ENCODE peak calls at places on chromosomes 6 and 20, in ten cellular contexts. One of them, this sample, is unnamed.

GRCh38 chr6:10414766-10415592 is at the start of gene TFAP2A:
- DNase-seq in A172: peak
- DNase-seq in effector CD8-positive, alpha-beta T cell: no peak
- DNase-seq in nucleus accumbens: no peak
- DNase-seq in neural crest cell: no peak
- DNase-seq in mesendoderm: peak
- DNase-seq in A549: peak
- DNase-seq in activated effector memory CD4-positive, alpha-beta T cell treated with anti-CD3 and anti-CD28 coated beads, Interleukin-2, amount 50 U/mL, for 16 hours: no peak
- DNase-seq in amniotic stem cell: peak
- DNase-seq in posterior cingulate gyrus: no peak
- DNase-seq in this sample: no peak

GRCh38 chr6:40352006-40352405 is 235.2 kb downstream of the LRFN2 start:
- DNase-seq in effector CD8-positive, alpha-beta T cell: no peak
- DNase-seq in A172: no peak
- DNase-seq in mesendoderm: no peak
- DNase-seq in posterior cingulate gyrus: no peak
- DNase-seq in neural crest cell: no peak
- DNase-seq in activated effector memory CD4-positive, alpha-beta T cell treated with anti-CD3 and anti-CD28 coated beads, Interleukin-2, amount 50 U/mL, for 16 hours: no peak
- DNase-seq in nucleus accumbens: no peak
- DNase-seq in amniotic stem cell: no peak
- DNase-seq in A549: no peak
- DNase-seq in this sample: no peak

GRCh38 chr6:134532694-134533624 is 215.0 kb upstream of the SGK1 start:
- DNase-seq in amniotic stem cell: no peak
- DNase-seq in activated effector memory CD4-positive, alpha-beta T cell treated with anti-CD3 and anti-CD28 coated beads, Interleukin-2, amount 50 U/mL, for 16 hours: no peak
- DNase-seq in mesendoderm: no peak
- DNase-seq in A549: no peak
- DNase-seq in posterior cingulate gyrus: no peak
- DNase-seq in A172: no peak
- DNase-seq in neural crest cell: no peak
- DNase-seq in effector CD8-positive, alpha-beta T cell: no peak
- DNase-seq in nucleus accumbens: no peak
- DNase-seq in this sample: no peak

GRCh38 chr20:41650221-41650948 is 32.2 kb upstream of the CHD6 start:
- DNase-seq in A172: no peak
- DNase-seq in mesendoderm: no peak
- DNase-seq in effector CD8-positive, alpha-beta T cell: no peak
- DNase-seq in posterior cingulate gyrus: no peak
- DNase-seq in neural crest cell: no peak
- DNase-seq in activated effector memory CD4-positive, alpha-beta T cell treated with anti-CD3 and anti-CD28 coated beads, Interleukin-2, amount 50 U/mL, for 16 hours: no peak
- DNase-seq in amniotic stem cell: no peak
- DNase-seq in A549: no peak
- DNase-seq in nucleus accumbens: no peak
- DNase-seq in this sample: no peak

GRCh38 chr6:24721461-24722215 is 2.7 kb upstream of the C6orf62 start:
- DNase-seq in A172: no peak
- DNase-seq in nucleus accumbens: no peak
- DNase-seq in neural crest cell: no peak
- DNase-seq in mesendoderm: no peak
- DNase-seq in amniotic stem cell: peak
- DNase-seq in effector CD8-positive, alpha-beta T cell: peak
- DNase-seq in activated effector memory CD4-positive, alpha-beta T cell treated with anti-CD3 and anti-CD28 coated beads, Interleukin-2, amount 50 U/mL, for 16 hours: no peak
- DNase-seq in A549: peak
- DNase-seq in posterior cingulate gyrus: no peak
- DNase-seq in this sample: no peak

GRCh38 chr6:156991971-156992370 is 214.8 kb downstream of the ARID1B start:
- DNase-seq in mesendoderm: no peak
- DNase-seq in effector CD8-positive, alpha-beta T cell: no peak
- DNase-seq in amniotic stem cell: no peak
- DNase-seq in nucleus accumbens: no peak
- DNase-seq in A172: no peak
- DNase-seq in neural crest cell: no peak
- DNase-seq in posterior cingulate gyrus: no peak
- DNase-seq in activated effector memory CD4-positive, alpha-beta T cell treated with anti-CD3 and anti-CD28 coated beads, Interleukin-2, amount 50 U/mL, for 16 hours: no peak
- DNase-seq in A549: no peak
- DNase-seq in this sample: no peak

GRCh38 chr20:63115651-63116411 is 100.1 kb downstream of the YTHDF1 start:
- DNase-seq in effector CD8-positive, alpha-beta T cell: no peak
- DNase-seq in neural crest cell: no peak
- DNase-seq in A172: no peak
- DNase-seq in nucleus accumbens: no peak
- DNase-seq in posterior cingulate gyrus: no peak
- DNase-seq in activated effector memory CD4-positive, alpha-beta T cell treated with anti-CD3 and anti-CD28 coated beads, Interleukin-2, amount 50 U/mL, for 16 hours: peak
- DNase-seq in A549: no peak
- DNase-seq in amniotic stem cell: no peak
- DNase-seq in mesendoderm: no peak
- DNase-seq in this sample: no peak

GRCh38 chr6:142721213-142721920 is 223.6 kb downstream of the HIVEP2 start:
- DNase-seq in nucleus accumbens: no peak
- DNase-seq in amniotic stem cell: no peak
- DNase-seq in A172: no peak
- DNase-seq in activated effector memory CD4-positive, alpha-beta T cell treated with anti-CD3 and anti-CD28 coated beads, Interleukin-2, amount 50 U/mL, for 16 hours: no peak
- DNase-seq in mesendoderm: no peak
- DNase-seq in neural crest cell: no peak
- DNase-seq in effector CD8-positive, alpha-beta T cell: no peak
- DNase-seq in posterior cingulate gyrus: no peak
- DNase-seq in A549: no peak
- DNase-seq in this sample: no peak

GRCh38 chr6:7264041-7264440 is 49.0 kb downstream of the SSR1 start:
- DNase-seq in activated effector memory CD4-positive, alpha-beta T cell treated with anti-CD3 and anti-CD28 coated beads, Interleukin-2, amount 50 U/mL, for 16 hours: peak
- DNase-seq in A172: no peak
- DNase-seq in amniotic stem cell: no peak
- DNase-seq in posterior cingulate gyrus: no peak
- DNase-seq in A549: no peak
- DNase-seq in nucleus accumbens: no peak
- DNase-seq in mesendoderm: no peak
- DNase-seq in neural crest cell: no peak
- DNase-seq in effector CD8-positive, alpha-beta T cell: no peak
- DNase-seq in this sample: no peak

GRCh38 chr6:158620963-158621693 is 23.4 kb downstream of the DYNLT1 start:
- DNase-seq in neural crest cell: no peak
- DNase-seq in posterior cingulate gyrus: no peak
- DNase-seq in A172: no peak
- DNase-seq in activated effector memory CD4-positive, alpha-beta T cell treated with anti-CD3 and anti-CD28 coated beads, Interleukin-2, amount 50 U/mL, for 16 hours: no peak
- DNase-seq in amniotic stem cell: no peak
- DNase-seq in effector CD8-positive, alpha-beta T cell: no peak
- DNase-seq in nucleus accumbens: no peak
- DNase-seq in A549: no peak
- DNase-seq in mesendoderm: no peak
- DNase-seq in this sample: no peak

GRCh38 chr6:79066828-79067227 is 11.2 kb downstream of the PHIP start:
- DNase-seq in nucleus accumbens: no peak
- DNase-seq in mesendoderm: no peak
- DNase-seq in effector CD8-positive, alpha-beta T cell: no peak
- DNase-seq in activated effector memory CD4-positive, alpha-beta T cell treated with anti-CD3 and anti-CD28 coated beads, Interleukin-2, amount 50 U/mL, for 16 hours: no peak
- DNase-seq in posterior cingulate gyrus: no peak
- DNase-seq in A172: no peak
- DNase-seq in neural crest cell: no peak
- DNase-seq in amniotic stem cell: no peak
- DNase-seq in A549: no peak
- DNase-seq in this sample: no peak